ENCODE peak calls at places on chromosome 4, in five cellular contexts. V is suprapubic skin, T is NCI-H82, R is pancreas, A is NCI-H1417. E is an unnamed sample.

GRCh38 chr4:6617246-6617645 is 23.2 kb upstream of the MRFAP1 start:
- DNase-seq in V (no peak), T (no peak), A (no peak), R (peak), E (no peak)

GRCh38 chr4:1084796-1085403 is 28.5 kb downstream of the RNF212 start:
- DNase-seq in T (no peak), A (no peak), V (no peak), R (no peak), E (no peak)

GRCh38 chr4:39713691-39714090 is 15.8 kb downstream of the UBE2K start:
- DNase-seq in R (no peak), V (no peak), T (no peak), A (no peak), E (no peak)

GRCh38 chr4:81351653-81352455 is 119.9 kb downstream of the RASGEF1B start:
- DNase-seq in A (peak), V (peak), T (peak), R (peak), E (peak)

GRCh38 chr4:8745036-8745827 is 126.4 kb downstream of the HMX1 start:
- DNase-seq in T (peak), V (peak), R (no peak), A (no peak), E (no peak)

GRCh38 chr4:141177171-141177570 is 43.5 kb upstream of the ZNF330 start:
- DNase-seq in T (peak), A (peak), V (no peak), R (no peak), E (peak)

GRCh38 chr4:41157009-41157408 is 57.3 kb downstream of the APBB2 start:
- DNase-seq in V (no peak), R (peak), A (peak), T (peak), E (peak)

GRCh38 chr4:157832596-157832995 is 340.2 kb downstream of the GASK1B start:
- DNase-seq in V (no peak), A (peak), T (no peak), R (no peak), E (peak)

GRCh38 chr4:7027913-7028312 is 15.3 kb upstream of the TADA2B start:
- DNase-seq in T (no peak), R (no peak), A (no peak), V (no peak), E (no peak)

GRCh38 chr4:86302242-86302641 is 57.6 kb downstream of the MAPK10 start:
- DNase-seq in T (peak), A (peak), V (no peak), R (no peak), E (peak)

GRCh38 chr4:100960232-100960631 is 387.1 kb downstream of the PPP3CA start:
- DNase-seq in T (no peak), A (no peak), V (no peak), R (no peak), E (no peak)

GRCh38 chr4:54585321-54586000 is 72.3 kb upstream of the KIT start:
- DNase-seq in A (no peak), T (no peak), V (no peak), R (no peak), E (no peak)

GRCh38 chr4:9812530-9813340 is 31.3 kb downstream of the DRD5 start:
- DNase-seq in A (peak), R (no peak), T (no peak), V (no peak), E (no peak)

GRCh38 chr4:121278811-121279368 is 101.9 kb downstream of the QRFPR start:
- DNase-seq in A (no peak), R (no peak), V (no peak), T (no peak), E (no peak)

GRCh38 chr4:153518637-153519384 is 52.7 kb downstream of the TMEM131L start:
- DNase-seq in A (no peak), R (no peak), T (no peak), V (no peak), E (no peak)

GRCh38 chr4:74975848-74976824 is 43.2 kb downstream of the PARM1 start:
- DNase-seq in V (no peak), T (no peak), R (no peak), A (no peak), E (no peak)

GRCh38 chr4:1547863-1548637 is 136.1 kb downstream of the FAM53A start:
- DNase-seq in T (no peak), R (peak), V (no peak), A (peak), E (peak)

GRCh38 chr4:24364852-24365251 is 219.5 kb downstream of the DHX15 start:
- DNase-seq in R (no peak), A (no peak), T (no peak), V (no peak), E (no peak)

GRCh38 chr4:87399148-87399547 is 8.2 kb upstream of the HSD17B11 start:
- DNase-seq in A (no peak), R (peak), T (no peak), V (no peak), E (no peak)